ENCODE peak calls at places on chromosome 14, in five cellular contexts. D is GM12878, B is K562, C is HCT116, E is H1. O is an unnamed sample.

GRCh38 chr14:103121161-103121845 is 2.0 kb upstream of the TNFAIP2 start:
- DNase-seq in D (no peak), B (no peak), C (no peak), E (no peak), O (no peak)

GRCh38 chr14:35361141-35361480 is 43.4 kb downstream of the NFKBIA start:
- DNase-seq in D (no peak), B (no peak), C (no peak), E (no peak), O (no peak)

GRCh38 chr14:20429801-20430669 is 5.9 kb downstream of the KLHL33 start:
- DNase-seq in D (no peak), B (peak), C (no peak), E (no peak), O (no peak)

GRCh38 chr14:23681337-23681736 is 45.2 kb downstream of the DHRS2 start:
- DNase-seq in D (no peak), B (no peak), C (no peak), E (no peak), O (no peak)

GRCh38 chr14:35378638-35379568 is 25.6 kb downstream of the NFKBIA start:
- DNase-seq in D (no peak), B (no peak), C (no peak), E (no peak), O (no peak)

GRCh38 chr14:94317259-94317658 is 5.9 kb downstream of the SERPINA6 start:
- DNase-seq in D (no peak), B (no peak), C (no peak), E (no peak), O (no peak)

GRCh38 chr14:98069712-98070133 is 1202.3 kb downstream of the BCL11B start:
- DNase-seq in D (no peak), B (no peak), C (no peak), E (peak), O (no peak)

GRCh38 chr14:21867541-21867940 is 193.9 kb upstream of the OR4E1 start:
- DNase-seq in D (no peak), B (no peak), C (no peak), E (no peak), O (no peak)

GRCh38 chr14:80316426-80316825 is 105.1 kb upstream of the DIO2 start:
- DNase-seq in D (no peak), B (no peak), C (no peak), E (no peak), O (no peak)

GRCh38 chr14:56580317-56580711 is 716 bp downstream of the TMEM260 start:
- DNase-seq in D (no peak), B (no peak), C (no peak), E (no peak), O (no peak)

GRCh38 chr14:101844752-101845151 is 83.2 kb downstream of the PPP2R5C start:
- DNase-seq in D (no peak), B (no peak), C (no peak), E (no peak), O (no peak)

GRCh38 chr14:93095742-93096510 is 19.8 kb downstream of the ITPK1 start:
- DNase-seq in D (no peak), B (no peak), C (no peak), E (no peak), O (no peak)

GRCh38 chr14:36520601-36521525 is 831 bp upstream of the NKX2-1 start:
- DNase-seq in D (no peak), B (peak), C (peak), E (peak), O (peak)

DNA sequence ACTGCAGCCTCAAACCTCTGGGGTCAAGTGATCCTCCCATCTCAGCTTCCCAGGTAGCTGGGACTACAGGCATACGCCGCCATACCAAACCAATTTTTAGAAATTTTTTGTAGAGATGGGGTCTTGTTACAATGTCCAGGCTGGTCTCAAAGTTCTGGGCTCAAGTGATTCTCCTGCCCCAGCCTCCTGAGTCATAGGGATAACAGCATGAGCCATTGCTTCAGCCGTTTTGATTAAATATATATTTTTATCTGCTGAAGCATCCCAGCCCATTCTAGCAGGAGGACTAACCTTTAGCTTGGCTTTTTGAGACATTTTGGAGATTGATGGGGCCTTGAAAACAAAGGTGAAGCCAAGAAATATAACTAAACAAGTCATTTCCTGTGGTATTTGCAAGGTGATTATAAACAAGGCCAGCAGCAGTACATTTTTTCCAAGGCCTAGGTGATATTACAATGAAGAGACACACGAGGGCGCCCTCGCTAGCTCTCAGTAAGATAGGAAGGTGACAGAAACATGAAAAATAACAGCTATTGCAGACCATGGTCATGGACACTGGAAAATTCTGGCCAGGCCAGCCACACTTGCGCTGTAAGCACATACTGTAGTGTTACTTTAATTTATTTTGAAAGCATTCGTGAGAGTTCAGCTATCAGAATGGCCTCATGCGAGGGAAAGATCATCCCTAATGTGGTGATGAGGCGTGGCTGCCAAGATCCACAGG is 63.4 kb downstream of the DGLUCY start:
- DNase-seq in D (peak), B (peak), C (peak), E (peak), O (peak)
- TF ChIP-seq ATF3 in D (no peak), B (no peak), C (no peak), E (no peak), O (no peak)

DNA sequence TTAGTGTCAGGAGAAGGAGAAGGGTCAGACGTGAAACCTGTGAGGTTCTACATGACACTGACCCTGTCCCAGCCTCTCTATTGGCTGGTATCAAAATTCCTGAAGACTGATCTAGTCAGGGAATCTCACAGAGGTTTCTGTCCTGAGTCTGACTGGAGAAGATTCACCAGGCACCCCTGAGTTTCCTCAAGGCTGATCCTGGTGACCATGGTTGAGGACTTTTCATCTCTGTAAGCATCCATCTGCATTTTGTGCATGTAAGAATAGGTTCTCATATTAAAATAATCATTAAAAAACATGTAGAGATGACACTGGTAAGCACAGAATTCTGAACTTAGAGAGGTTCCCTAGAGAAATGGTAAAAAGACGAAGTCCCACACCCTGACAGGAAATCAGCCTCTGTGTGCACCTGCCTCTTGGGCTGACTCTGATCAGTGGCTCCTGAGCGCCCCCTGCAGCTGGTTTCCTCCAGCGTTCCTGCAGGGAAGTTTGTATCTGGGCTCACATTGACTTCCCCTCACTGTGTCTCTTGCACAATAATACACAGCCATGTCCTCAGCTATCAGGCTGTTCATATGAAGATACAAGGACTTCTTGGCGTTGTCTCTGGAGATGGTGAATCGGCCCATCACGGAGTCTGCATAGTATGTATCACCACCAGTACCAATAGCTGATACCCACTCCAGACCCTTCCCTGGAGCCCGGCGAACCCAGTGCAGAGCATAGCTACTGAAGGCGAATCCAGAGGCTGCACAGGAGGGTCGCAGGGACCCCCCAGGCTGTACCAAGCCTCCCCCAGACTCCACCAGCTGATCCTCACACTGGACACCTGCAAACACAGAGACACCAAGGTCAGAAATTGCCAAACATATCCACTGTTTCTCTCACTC is 991.9 kb downstream of the TMEM121 start:
- DNase-seq in D (no peak), B (no peak), C (no peak), E (no peak), O (no peak)
- TF ChIP-seq ATF3 in D (no peak), B (no peak), C (no peak), E (no peak), O (no peak)

DNA sequence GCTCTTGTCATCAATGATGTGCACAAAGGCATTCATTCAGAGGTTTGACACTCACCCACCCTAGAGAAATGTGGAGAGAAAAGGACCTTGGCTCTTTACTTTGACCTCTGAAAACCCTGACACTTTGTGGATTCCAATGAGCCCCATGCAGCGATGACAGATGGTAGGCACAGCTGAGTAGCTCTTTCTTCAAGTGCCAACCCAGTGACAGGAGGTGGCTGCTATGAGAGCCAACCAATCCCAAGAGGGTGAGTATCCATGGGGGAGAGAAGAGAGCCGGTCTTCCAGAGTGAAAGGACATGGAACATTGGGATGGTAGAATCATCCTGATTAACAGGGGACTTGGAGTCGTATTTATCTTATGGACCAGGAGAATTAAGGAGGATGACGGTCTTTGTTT is 17.8 kb downstream of the SLC8A3 start:
- DNase-seq in D (no peak), B (no peak), C (no peak), E (no peak), O (no peak)
- TF ChIP-seq ATF3 in D (no peak), B (no peak), C (no peak), E (no peak), O (no peak)

GRCh38 chr14:71905031-71905430 is 27.2 kb upstream of the RGS6 start:
- DNase-seq in D (no peak), B (no peak), C (no peak), E (no peak), O (no peak)
- TF ChIP-seq ATF3 in D (no peak), B (no peak), C (no peak), E (no peak), O (no peak)

GRCh38 chr14:53621433-53621832 is 335.2 kb downstream of the BMP4 start:
- DNase-seq in D (no peak), B (no peak), C (no peak), E (no peak), O (no peak)

GRCh38 chr14:53620890-53621289 is 335.7 kb downstream of the BMP4 start:
- DNase-seq in D (no peak), B (no peak), C (no peak), E (no peak), O (no peak)

GRCh38 chr14:53621986-53622385 is 334.6 kb downstream of the BMP4 start:
- DNase-seq in D (no peak), B (no peak), C (no peak), E (no peak), O (no peak)

GRCh38 chr14:53620325-53620716 is 336.3 kb downstream of the BMP4 start:
- DNase-seq in D (no peak), B (no peak), C (no peak), E (no peak), O (no peak)

DNA sequence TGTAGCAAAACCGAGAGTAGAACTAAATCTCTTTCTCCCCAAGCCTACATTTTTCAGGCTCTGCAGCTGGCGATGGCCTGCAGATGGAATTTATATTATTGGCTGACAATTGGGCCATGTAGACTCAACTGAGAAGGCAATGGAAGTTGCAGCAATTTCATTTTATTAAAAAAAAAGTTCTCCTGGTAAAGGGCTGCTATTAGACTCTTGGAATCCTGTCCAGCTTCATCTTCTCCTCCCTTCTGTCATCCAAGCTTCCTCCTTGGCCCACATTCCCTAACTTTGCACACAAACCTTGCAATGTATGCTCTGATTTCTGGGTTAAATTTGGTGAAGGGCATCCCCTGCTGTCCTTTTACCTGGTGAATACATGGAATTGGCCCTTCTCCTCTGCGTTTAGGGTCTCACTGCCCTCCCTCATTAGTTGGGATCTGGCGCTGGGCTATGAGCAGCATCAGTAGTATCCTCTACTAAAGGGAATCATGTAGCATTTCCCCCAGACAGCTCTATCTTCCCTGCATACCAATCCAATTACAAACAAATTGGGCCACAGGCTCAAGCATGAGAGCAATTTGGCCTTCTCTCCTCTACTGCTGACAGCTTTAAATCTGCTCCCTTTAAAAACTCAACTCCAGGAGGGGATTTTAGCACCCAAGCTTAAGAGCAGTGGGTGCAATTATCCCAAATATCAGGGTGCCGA is 336.9 kb downstream of the BMP4 start:
- DNase-seq in D (no peak), B (no peak), C (no peak), E (no peak), O (no peak)
- TF ChIP-seq ATF3 in D (no peak), B (no peak), C (no peak), E (no peak), O (no peak)

GRCh38 chr14:106528717-106529116 is 1002.3 kb downstream of the TMEM121 start:
- DNase-seq in D (no peak), B (no peak), C (no peak), E (no peak), O (no peak)
- TF ChIP-seq ATF3 in D (no peak), B (no peak), C (no peak), E (no peak), O (no peak)

DNA sequence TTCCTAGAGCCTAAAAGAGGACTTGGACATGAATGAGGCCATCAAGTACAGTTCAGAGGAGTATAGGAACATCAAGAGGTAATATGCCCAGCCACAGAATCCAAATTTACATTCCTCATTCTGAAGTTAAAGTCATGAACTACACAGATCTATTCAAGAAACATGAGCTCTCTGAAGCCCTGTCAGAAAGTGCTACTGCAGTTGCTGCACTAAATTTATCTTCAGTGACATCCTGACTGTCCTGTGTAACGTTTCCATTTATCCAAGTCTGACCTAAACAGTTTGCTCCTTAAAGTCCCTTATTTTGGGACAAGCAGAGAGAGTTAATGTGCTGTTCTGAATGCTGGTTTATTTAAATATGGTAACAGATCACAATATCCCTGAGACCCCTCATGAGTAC is 28.2 kb downstream of the NEK9 start:
- DNase-seq in D (no peak), B (no peak), C (no peak), E (no peak), O (no peak)
- TF ChIP-seq ATF3 in D (no peak), B (no peak), C (no peak), E (no peak), O (no peak)

O was measured in WTC11.